ENCODE peak calls at places on chromosomes 6 and 20, in five cellular contexts. X is neural progenitor cell; P is stimulated activated CD4-positive, alpha-beta T cell treated with anti-CD3 and anti-CD28 coated beads, Interleukin-12 subunit alpha, Interleukin-12 subunit beta, amount 100 ng/mL, for 48 hours; S is fibroblast of the aortic adventitia; B is amniotic stem cell. F is an unnamed sample.

GRCh38 chr6:118932421-118932820 is 2.5 kb downstream of the MCM9 start:
- DNase-seq in X (no peak), P (no peak), S (no peak), B (no peak), F (no peak)

GRCh38 chr6:165662671-165663282 is at the start of gene PDE10A:
- DNase-seq in X (peak; percentile 86), P (no peak), S (peak; percentile 63), B (no peak), F (peak; percentile 76)

GRCh38 chr6:109453156-109453555 is 2.4 kb downstream of the MICAL1 start:
- DNase-seq in X (no peak), P (no peak), S (no peak), B (no peak), F (no peak)

GRCh38 chr6:98946877-98947410 is 802 bp downstream of the FBXL4 start:
- DNase-seq in X (peak; percentile 3), P (peak; percentile 19), S (peak; percentile 22), B (no peak), F (peak; percentile 28)

GRCh38 chr6:151847064-151847463 is 39.6 kb downstream of the ESR1 start:
- DNase-seq in X (peak; percentile 66), P (no peak), S (peak; percentile 70), B (peak; percentile 0), F (peak; percentile 75)

GRCh38 chr6:160031442-160031841 is 62.6 kb downstream of the IGF2R start:
- DNase-seq in X (no peak), P (no peak), S (peak; percentile 7), B (no peak), F (no peak)

GRCh38 chr6:118372413-118372812 is 175.7 kb upstream of the PLN start:
- DNase-seq in X (no peak), P (no peak), S (no peak), B (no peak), F (peak; percentile 47)

GRCh38 chr6:151445482-151445881 is 6.4 kb downstream of the RMND1 start:
- DNase-seq in X (no peak), P (no peak), S (peak; percentile 98), B (peak; percentile 45), F (peak; percentile 94)

GRCh38 chr20:12997128-12997655 is 11.6 kb upstream of the SPTLC3 start:
- DNase-seq in X (no peak), P (no peak), S (no peak), B (no peak), F (no peak)

GRCh38 chr20:37764333-37764935 is 70.6 kb downstream of the CTNNBL1 start:
- DNase-seq in X (no peak), P (no peak), S (no peak), B (no peak), F (no peak)

GRCh38 chr6:75752365-75752764 is 3.3 kb downstream of the MYO6 start:
- DNase-seq in X (no peak), P (no peak), S (no peak), B (no peak), F (peak; percentile 15)

GRCh38 chr20:57881466-57882405 is 171.9 kb upstream of the PMEPA1 start:
- DNase-seq in X (no peak), P (no peak), S (no peak), B (no peak), F (no peak)

GRCh38 chr6:107115695-107116327 is 496 bp upstream of the BEND3 start:
- DNase-seq in X (peak; percentile 89), P (peak; percentile 12), S (no peak), B (no peak), F (peak; percentile 32)

GRCh38 chr6:92110390-92110789 is 1309.0 kb downstream of the EPHA7 start:
- DNase-seq in X (no peak), P (no peak), S (no peak), B (no peak), F (no peak)

GRCh38 chr20:54132612-54133433 is 41.0 kb downstream of the CYP24A1 start:
- DNase-seq in X (peak; percentile 52), P (no peak), S (peak; percentile 98), B (peak; percentile 86), F (peak; percentile 99)

GRCh38 chr6:14910692-14911547 is 334.9 kb upstream of the JARID2 start:
- DNase-seq in X (no peak), P (no peak), S (no peak), B (no peak), F (peak; percentile 37)

GRCh38 chr6:83083476-83083875 is 16.0 kb downstream of the DOP1A start:
- DNase-seq in X (no peak), P (no peak), S (no peak), B (no peak), F (peak; percentile 35)

GRCh38 chr20:40678286-40678835 is 10.7 kb downstream of the MAFB start:
- DNase-seq in X (no peak), P (no peak), S (no peak), B (no peak), F (no peak)

GRCh38 chr6:56381852-56382251 is 134.5 kb upstream of the COL21A1 start:
- DNase-seq in X (no peak), P (no peak), S (no peak), B (no peak), F (no peak)

GRCh38 chr20:40630723-40631631 is 58.1 kb downstream of the MAFB start:
- DNase-seq in X (no peak), P (no peak), S (no peak), B (no peak), F (no peak)

GRCh38 chr6:81105998-81106397 is 646.5 kb downstream of the TENT5A start:
- DNase-seq in X (no peak), P (no peak), S (peak; percentile 35), B (no peak), F (peak; percentile 17)

GRCh38 chr6:135289816-135290215 is 108.7 kb downstream of the MYB start:
- DNase-seq in X (no peak), P (no peak), S (no peak), B (no peak), F (no peak)

GRCh38 chr6:89927788-89928565 is 33.7 kb downstream of the GJA10 start:
- DNase-seq in X (peak; percentile 54), P (no peak), S (peak; percentile 40), B (no peak), F (peak; percentile 35)

GRCh38 chr20:44648579-44648978 is 2.9 kb downstream of the ADA start:
- DNase-seq in X (peak; percentile 48), P (no peak), S (no peak), B (no peak), F (no peak)

GRCh38 chr6:108157234-108157971 is 8.4 kb upstream of the NR2E1 start:
- DNase-seq in X (peak; percentile 99), P (no peak), S (no peak), B (no peak), F (no peak)

GRCh38 chr20:4227085-4227821 is 211.9 kb upstream of the RNF24 start:
- DNase-seq in X (peak; percentile 45), P (no peak), S (peak; percentile 47), B (peak; percentile 13), F (peak; percentile 76)

GRCh38 chr6:49462071-49462470 is 982 bp downstream of the MMUT start:
- DNase-seq in X (no peak), P (no peak), S (peak; percentile 34), B (no peak), F (peak; percentile 25)

GRCh38 chr6:17432356-17432755 is 39.0 kb downstream of the CAP2 start:
- DNase-seq in X (no peak), P (no peak), S (no peak), B (no peak), F (peak; percentile 65)